ENCODE peak calls at places on chromosomes 4 and X, in six cellular contexts. C is stimulated activated CD4-positive, alpha-beta T cell treated with anti-CD3 and anti-CD28 coated beads, Interleukin-2, amount 100 ng/mL, for 48 hours; F is T-helper 2 cell; N is GM23338; A is NAMALWA; I is ecto neural progenitor cell. M is an unnamed sample.
A peak's percentile ranks its signal among the peaks of the same experiment; 100 is the strongest.

GRCh38 chr4:56787380-56787779 is 34.1 kb downstream of the SPINK2 start:
- DNase-seq in C (no peak), F (no peak), N (peak; percentile 28), A (no peak), I (no peak), M (no peak)

GRCh38 chrX:153444333-153445011 is 1.4 kb downstream of the TREX2 start:
- DNase-seq in C (no peak), F (no peak), N (no peak), A (no peak), I (no peak), M (no peak)

GRCh38 chr4:129545599-129546278 is 449.8 kb downstream of the C4orf33 start:
- DNase-seq in C (no peak), F (no peak), N (no peak), A (no peak), I (no peak), M (no peak)

GRCh38 chr4:140653718-140654515 is 85.2 kb upstream of the UCP1 start:
- DNase-seq in C (no peak), F (no peak), N (peak; percentile 15), A (no peak), I (no peak), M (no peak)

GRCh38 chr4:180106122-180106521 is 2137.1 kb upstream of the TENM3 start:
- DNase-seq in C (no peak), F (no peak), N (no peak), A (no peak), I (no peak), M (no peak)

GRCh38 chrX:153953342-153953830 is 8.9 kb upstream of the RENBP start:
- DNase-seq in C (peak; percentile 77), F (peak; percentile 67), N (peak; percentile 71), A (peak; percentile 58), I (peak; percentile 80), M (peak; percentile 65)

GRCh38 chr4:144355809-144356757 is 215.6 kb upstream of the GYPA start:
- DNase-seq in C (no peak), F (peak; percentile 60), N (peak; percentile 58), A (peak; percentile 42), I (peak; percentile 82), M (no peak)

GRCh38 chr4:137545461-137545861 is 13.2 kb upstream of the PCDH18 start:
- DNase-seq in C (no peak), F (no peak), N (peak; percentile 40), A (no peak), I (no peak), M (no peak)

GRCh38 chr4:112802780-112803179 is 165.8 kb downstream of the LARP7 start:
- DNase-seq in C (no peak), F (no peak), N (no peak), A (no peak), I (no peak), M (no peak)

GRCh38 chrX:132004728-132005127 is 18.4 kb upstream of the STK26 start:
- DNase-seq in C (no peak), F (no peak), N (no peak), A (no peak), I (no peak), M (no peak)

GRCh38 chrX:140817943-140818342 is 108.4 kb downstream of the LINC00632 start:
- DNase-seq in C (no peak), F (peak; percentile 31), N (peak; percentile 51), A (peak; percentile 66), I (no peak), M (no peak)

GRCh38 chr4:75736862-75737261 is 12.5 kb downstream of the USO1 start:
- DNase-seq in C (no peak), F (no peak), N (no peak), A (no peak), I (no peak), M (no peak)

GRCh38 chr4:80142396-80143304 is 54.7 kb upstream of the PRDM8 start:
- DNase-seq in C (no peak), F (peak; percentile 34), N (no peak), A (no peak), I (no peak), M (no peak)

GRCh38 chr4:98996056-98996941 is 778 bp downstream of the METAP1 start:
- DNase-seq in C (peak; percentile 11), F (peak; percentile 45), N (peak; percentile 31), A (peak; percentile 61), I (no peak), M (no peak)

GRCh38 chrX:100316987-100317386 is 93.1 kb downstream of the PCDH19 start:
- DNase-seq in C (no peak), F (no peak), N (no peak), A (no peak), I (no peak), M (no peak)

GRCh38 chr4:150240011-150240410 is 161.8 kb downstream of the DCLK2 start:
- DNase-seq in C (no peak), F (no peak), N (no peak), A (no peak), I (no peak), M (no peak)

GRCh38 chrX:78066110-78066509 is 37.9 kb upstream of the PGK1 start:
- DNase-seq in C (no peak), F (no peak), N (no peak), A (no peak), I (no peak), M (no peak)

GRCh38 chr4:52059372-52059771 is 8.3 kb downstream of the SPATA18 start:
- DNase-seq in C (no peak), F (no peak), N (no peak), A (no peak), I (no peak), M (no peak)

GRCh38 chr4:121072836-121073362 is 564 bp upstream of the NDNF start:
- DNase-seq in C (no peak), F (no peak), N (peak; percentile 41), A (no peak), I (no peak), M (no peak)